ENCODE peak calls at places on chromosomes 7 and 10, in five cellular contexts. One of them, this sample, is unnamed.

GRCh38 chr10:15227611-15228372 is 59.3 kb upstream of the NMT2 start:
- DNase-seq in thoracic aorta: no peak
- DNase-seq in substantia nigra: no peak
- DNase-seq in HuH-7: no peak
- DNase-seq in stimulated activated CD4-positive, alpha-beta T cell treated with anti-CD3 and anti-CD28 coated beads, Interleukin-4, amount 100 ng/mL, for 4 hours: no peak
- DNase-seq in this sample: no peak

GRCh38 chr10:70458329-70459060 is 17.0 kb upstream of the NODAL start:
- DNase-seq in thoracic aorta: peak; percentile 56
- DNase-seq in substantia nigra: no peak
- DNase-seq in HuH-7: no peak
- DNase-seq in stimulated activated CD4-positive, alpha-beta T cell treated with anti-CD3 and anti-CD28 coated beads, Interleukin-4, amount 100 ng/mL, for 4 hours: peak; percentile 74
- DNase-seq in this sample: no peak

GRCh38 chr7:149097088-149097487 is 6.6 kb upstream of the ZNF786 start:
- DNase-seq in thoracic aorta: no peak
- DNase-seq in substantia nigra: no peak
- DNase-seq in HuH-7: no peak
- DNase-seq in stimulated activated CD4-positive, alpha-beta T cell treated with anti-CD3 and anti-CD28 coated beads, Interleukin-4, amount 100 ng/mL, for 4 hours: no peak
- DNase-seq in this sample: no peak

GRCh38 chr10:25818751-25819150 is 115.3 kb upstream of the MYO3A start:
- DNase-seq in thoracic aorta: no peak
- DNase-seq in substantia nigra: no peak
- DNase-seq in HuH-7: no peak
- DNase-seq in stimulated activated CD4-positive, alpha-beta T cell treated with anti-CD3 and anti-CD28 coated beads, Interleukin-4, amount 100 ng/mL, for 4 hours: no peak
- DNase-seq in this sample: no peak

GRCh38 chr7:135335628-135336139 is 102.0 kb downstream of the STRA8 start:
- DNase-seq in thoracic aorta: no peak
- DNase-seq in substantia nigra: no peak
- DNase-seq in HuH-7: peak; percentile 86
- DNase-seq in stimulated activated CD4-positive, alpha-beta T cell treated with anti-CD3 and anti-CD28 coated beads, Interleukin-4, amount 100 ng/mL, for 4 hours: peak; percentile 7
- DNase-seq in this sample: no peak

GRCh38 chr10:113613427-113613826 is 50.4 kb downstream of the NRAP start:
- DNase-seq in thoracic aorta: no peak
- DNase-seq in substantia nigra: no peak
- DNase-seq in HuH-7: no peak
- DNase-seq in stimulated activated CD4-positive, alpha-beta T cell treated with anti-CD3 and anti-CD28 coated beads, Interleukin-4, amount 100 ng/mL, for 4 hours: no peak
- DNase-seq in this sample: no peak

GRCh38 chr10:87816842-87817178 is 1.2 kb downstream of the ATAD1 start:
- DNase-seq in thoracic aorta: no peak
- DNase-seq in substantia nigra: no peak
- DNase-seq in HuH-7: no peak
- DNase-seq in stimulated activated CD4-positive, alpha-beta T cell treated with anti-CD3 and anti-CD28 coated beads, Interleukin-4, amount 100 ng/mL, for 4 hours: no peak
- DNase-seq in this sample: no peak

GRCh38 chr7:97733276-97734206 is 1.7 kb downstream of the TAC1 start:
- DNase-seq in thoracic aorta: no peak
- DNase-seq in substantia nigra: no peak
- DNase-seq in HuH-7: no peak
- DNase-seq in stimulated activated CD4-positive, alpha-beta T cell treated with anti-CD3 and anti-CD28 coated beads, Interleukin-4, amount 100 ng/mL, for 4 hours: no peak
- DNase-seq in this sample: no peak

GRCh38 chr7:10802526-10802925 is 171.1 kb upstream of the PHF14 start:
- DNase-seq in thoracic aorta: no peak
- DNase-seq in substantia nigra: no peak
- DNase-seq in HuH-7: no peak
- DNase-seq in stimulated activated CD4-positive, alpha-beta T cell treated with anti-CD3 and anti-CD28 coated beads, Interleukin-4, amount 100 ng/mL, for 4 hours: no peak
- DNase-seq in this sample: no peak

GRCh38 chr7:44145969-44146897 is 5.1 kb upstream of the MYL7 start:
- DNase-seq in thoracic aorta: peak; percentile 48
- DNase-seq in substantia nigra: peak; percentile 31
- DNase-seq in HuH-7: peak; percentile 64
- DNase-seq in stimulated activated CD4-positive, alpha-beta T cell treated with anti-CD3 and anti-CD28 coated beads, Interleukin-4, amount 100 ng/mL, for 4 hours: peak; percentile 66
- DNase-seq in this sample: peak; percentile 15

GRCh38 chr7:81321922-81322321 is 403.1 kb upstream of the SEMA3C start:
- DNase-seq in thoracic aorta: no peak
- DNase-seq in substantia nigra: no peak
- DNase-seq in HuH-7: no peak
- DNase-seq in stimulated activated CD4-positive, alpha-beta T cell treated with anti-CD3 and anti-CD28 coated beads, Interleukin-4, amount 100 ng/mL, for 4 hours: no peak
- DNase-seq in this sample: no peak

GRCh38 chr7:55303220-55303619 is 61.9 kb upstream of the LANCL2 start:
- DNase-seq in thoracic aorta: no peak
- DNase-seq in substantia nigra: no peak
- DNase-seq in HuH-7: no peak
- DNase-seq in stimulated activated CD4-positive, alpha-beta T cell treated with anti-CD3 and anti-CD28 coated beads, Interleukin-4, amount 100 ng/mL, for 4 hours: no peak
- DNase-seq in this sample: no peak

GRCh38 chr10:47261121-47261520 is 38.9 kb upstream of the GDF10 start:
- DNase-seq in thoracic aorta: no peak
- DNase-seq in substantia nigra: no peak
- DNase-seq in HuH-7: no peak
- DNase-seq in stimulated activated CD4-positive, alpha-beta T cell treated with anti-CD3 and anti-CD28 coated beads, Interleukin-4, amount 100 ng/mL, for 4 hours: peak; percentile 47
- DNase-seq in this sample: no peak

GRCh38 chr10:7436490-7437100 is 25.8 kb upstream of the SFMBT2 start:
- DNase-seq in thoracic aorta: no peak
- DNase-seq in substantia nigra: no peak
- DNase-seq in HuH-7: no peak
- DNase-seq in stimulated activated CD4-positive, alpha-beta T cell treated with anti-CD3 and anti-CD28 coated beads, Interleukin-4, amount 100 ng/mL, for 4 hours: no peak
- DNase-seq in this sample: no peak

GRCh38 chr10:68406111-68406814 is 814 bp downstream of the RUFY2 start:
- DNase-seq in thoracic aorta: no peak
- DNase-seq in substantia nigra: no peak
- DNase-seq in HuH-7: peak; percentile 52
- DNase-seq in stimulated activated CD4-positive, alpha-beta T cell treated with anti-CD3 and anti-CD28 coated beads, Interleukin-4, amount 100 ng/mL, for 4 hours: peak; percentile 6
- DNase-seq in this sample: no peak

GRCh38 chr7:11552676-11553075 is 279.3 kb downstream of the THSD7A start:
- DNase-seq in thoracic aorta: no peak
- DNase-seq in substantia nigra: no peak
- DNase-seq in HuH-7: no peak
- DNase-seq in stimulated activated CD4-positive, alpha-beta T cell treated with anti-CD3 and anti-CD28 coated beads, Interleukin-4, amount 100 ng/mL, for 4 hours: no peak
- DNase-seq in this sample: no peak

GRCh38 chr7:105890290-105890997 is 14.0 kb upstream of the ATXN7L1 start:
- DNase-seq in thoracic aorta: no peak
- DNase-seq in substantia nigra: no peak
- DNase-seq in HuH-7: no peak
- DNase-seq in stimulated activated CD4-positive, alpha-beta T cell treated with anti-CD3 and anti-CD28 coated beads, Interleukin-4, amount 100 ng/mL, for 4 hours: peak; percentile 42
- DNase-seq in this sample: no peak

GRCh38 chr7:150355666-150356059 is 13.0 kb upstream of the REPIN1 start:
- DNase-seq in thoracic aorta: no peak
- DNase-seq in substantia nigra: no peak
- DNase-seq in HuH-7: no peak
- DNase-seq in stimulated activated CD4-positive, alpha-beta T cell treated with anti-CD3 and anti-CD28 coated beads, Interleukin-4, amount 100 ng/mL, for 4 hours: no peak
- DNase-seq in this sample: no peak

GRCh38 chr7:100190059-100190711 is 12.5 kb downstream of the STAG3 start:
- DNase-seq in thoracic aorta: no peak
- DNase-seq in substantia nigra: no peak
- DNase-seq in HuH-7: no peak
- DNase-seq in stimulated activated CD4-positive, alpha-beta T cell treated with anti-CD3 and anti-CD28 coated beads, Interleukin-4, amount 100 ng/mL, for 4 hours: no peak
- DNase-seq in this sample: no peak

GRCh38 chr7:121604627-121605296 is 208.7 kb upstream of the FAM3C start:
- DNase-seq in thoracic aorta: no peak
- DNase-seq in substantia nigra: no peak
- DNase-seq in HuH-7: no peak
- DNase-seq in stimulated activated CD4-positive, alpha-beta T cell treated with anti-CD3 and anti-CD28 coated beads, Interleukin-4, amount 100 ng/mL, for 4 hours: no peak
- DNase-seq in this sample: no peak

GRCh38 chr7:149598721-149599308 is 101.2 kb upstream of the ZNF746 start:
- DNase-seq in thoracic aorta: no peak
- DNase-seq in substantia nigra: no peak
- DNase-seq in HuH-7: peak; percentile 37
- DNase-seq in stimulated activated CD4-positive, alpha-beta T cell treated with anti-CD3 and anti-CD28 coated beads, Interleukin-4, amount 100 ng/mL, for 4 hours: no peak
- DNase-seq in this sample: no peak

GRCh38 chr10:49627644-49628247 is 13.9 kb downstream of the CHAT start:
- DNase-seq in thoracic aorta: no peak
- DNase-seq in substantia nigra: no peak
- DNase-seq in HuH-7: no peak
- DNase-seq in stimulated activated CD4-positive, alpha-beta T cell treated with anti-CD3 and anti-CD28 coated beads, Interleukin-4, amount 100 ng/mL, for 4 hours: no peak
- DNase-seq in this sample: no peak

GRCh38 chr10:117968354-117969182 is 78.2 kb downstream of the RAB11FIP2 start:
- DNase-seq in thoracic aorta: no peak
- DNase-seq in substantia nigra: no peak
- DNase-seq in HuH-7: no peak
- DNase-seq in stimulated activated CD4-positive, alpha-beta T cell treated with anti-CD3 and anti-CD28 coated beads, Interleukin-4, amount 100 ng/mL, for 4 hours: no peak
- DNase-seq in this sample: no peak

GRCh38 chr10:43254199-43254730 is 12.6 kb downstream of the RASGEF1A start:
- DNase-seq in thoracic aorta: no peak
- DNase-seq in substantia nigra: no peak
- DNase-seq in HuH-7: no peak
- DNase-seq in stimulated activated CD4-positive, alpha-beta T cell treated with anti-CD3 and anti-CD28 coated beads, Interleukin-4, amount 100 ng/mL, for 4 hours: no peak
- DNase-seq in this sample: no peak

GRCh38 chr10:129844191-129844590 is 119.9 kb downstream of the EBF3 start:
- DNase-seq in thoracic aorta: no peak
- DNase-seq in substantia nigra: no peak
- DNase-seq in HuH-7: no peak
- DNase-seq in stimulated activated CD4-positive, alpha-beta T cell treated with anti-CD3 and anti-CD28 coated beads, Interleukin-4, amount 100 ng/mL, for 4 hours: no peak
- DNase-seq in this sample: no peak

GRCh38 chr10:78479467-78479866 is 445.8 kb downstream of the RPS24 start:
- DNase-seq in thoracic aorta: no peak
- DNase-seq in substantia nigra: no peak
- DNase-seq in HuH-7: no peak
- DNase-seq in stimulated activated CD4-positive, alpha-beta T cell treated with anti-CD3 and anti-CD28 coated beads, Interleukin-4, amount 100 ng/mL, for 4 hours: no peak
- DNase-seq in this sample: no peak

GRCh38 chr7:136601772-136602171 is 266.7 kb upstream of the CHRM2 start:
- DNase-seq in thoracic aorta: no peak
- DNase-seq in substantia nigra: no peak
- DNase-seq in HuH-7: no peak
- DNase-seq in stimulated activated CD4-positive, alpha-beta T cell treated with anti-CD3 and anti-CD28 coated beads, Interleukin-4, amount 100 ng/mL, for 4 hours: no peak
- DNase-seq in this sample: no peak

GRCh38 chr7:4748267-4748666 is 27.2 kb upstream of the AP5Z1 start:
- DNase-seq in thoracic aorta: no peak
- DNase-seq in substantia nigra: no peak
- DNase-seq in HuH-7: no peak
- DNase-seq in stimulated activated CD4-positive, alpha-beta T cell treated with anti-CD3 and anti-CD28 coated beads, Interleukin-4, amount 100 ng/mL, for 4 hours: no peak
- DNase-seq in this sample: no peak

This sample was measured in cortex of kidney.